ENCODE peak calls at places on chromosome 22, in six cellular contexts. One of them, this sample, is unnamed.

GRCh38 chr22:40757071-40757470 is 62.1 kb downstream of the SLC25A17 start:
- DNase-seq in transverse colon: no peak
- DNase-seq in suprapubic skin: no peak
- DNase-seq in GM23338: no peak
- DNase-seq in breast epithelium: no peak
- DNase-seq in upper lobe of left lung: no peak
- DNase-seq in this sample: no peak

GRCh38 chr22:19271856-19272535 is 19.5 kb downstream of the CLTCL1 start:
- DNase-seq in upper lobe of left lung: no peak
- DNase-seq in breast epithelium: no peak
- DNase-seq in transverse colon: no peak
- DNase-seq in suprapubic skin: no peak
- DNase-seq in GM23338: no peak
- DNase-seq in this sample: peak; percentile 72

GRCh38 chr22:19723990-19724827 is 870 bp downstream of the GP1BB start:
- DNase-seq in GM23338: peak; percentile 82
- DNase-seq in transverse colon: no peak
- DNase-seq in breast epithelium: no peak
- DNase-seq in suprapubic skin: no peak
- DNase-seq in upper lobe of left lung: no peak
- DNase-seq in this sample: no peak

GRCh38 chr22:26401726-26402125 is 27.3 kb upstream of the ASPHD2 start:
- DNase-seq in upper lobe of left lung: no peak
- DNase-seq in GM23338: peak; percentile 35
- DNase-seq in breast epithelium: no peak
- DNase-seq in transverse colon: no peak
- DNase-seq in suprapubic skin: no peak
- DNase-seq in this sample: no peak

GRCh38 chr22:29947410-29948387 is 64.7 kb downstream of the MTMR3 start:
- DNase-seq in transverse colon: no peak
- DNase-seq in GM23338: no peak
- DNase-seq in breast epithelium: no peak
- DNase-seq in upper lobe of left lung: no peak
- DNase-seq in suprapubic skin: no peak
- DNase-seq in this sample: no peak

GRCh38 chr22:22210375-22210774 is 34.2 kb upstream of the VPREB1 start:
- DNase-seq in breast epithelium: no peak
- DNase-seq in GM23338: no peak
- DNase-seq in suprapubic skin: no peak
- DNase-seq in upper lobe of left lung: no peak
- DNase-seq in transverse colon: no peak
- DNase-seq in this sample: no peak

GRCh38 chr22:35312198-35313059 is 12.7 kb downstream of the TOM1 start:
- DNase-seq in breast epithelium: no peak
- DNase-seq in GM23338: no peak
- DNase-seq in transverse colon: peak; percentile 67
- DNase-seq in suprapubic skin: peak; percentile 69
- DNase-seq in upper lobe of left lung: no peak
- DNase-seq in this sample: no peak

GRCh38 chr22:38657248-38657909 is 941 bp downstream of the CBY1 start:
- DNase-seq in suprapubic skin: no peak
- DNase-seq in GM23338: peak; percentile 72
- DNase-seq in transverse colon: peak; percentile 46
- DNase-seq in upper lobe of left lung: peak; percentile 24
- DNase-seq in breast epithelium: no peak
- DNase-seq in this sample: no peak

GRCh38 chr22:34973016-34973415 is 92.9 kb upstream of the ISX start:
- DNase-seq in GM23338: no peak
- DNase-seq in upper lobe of left lung: no peak
- DNase-seq in suprapubic skin: no peak
- DNase-seq in transverse colon: no peak
- DNase-seq in breast epithelium: no peak
- DNase-seq in this sample: no peak

GRCh38 chr22:32323513-32324164 is 34.0 kb upstream of the RFPL3 start:
- DNase-seq in GM23338: no peak
- DNase-seq in transverse colon: no peak
- DNase-seq in upper lobe of left lung: no peak
- DNase-seq in suprapubic skin: peak; percentile 50
- DNase-seq in breast epithelium: no peak
- DNase-seq in this sample: no peak

GRCh38 chr22:49862408-49862776 is 8.7 kb downstream of the ZBED4 start:
- DNase-seq in suprapubic skin: no peak
- DNase-seq in breast epithelium: no peak
- DNase-seq in upper lobe of left lung: peak; percentile 48
- DNase-seq in GM23338: no peak
- DNase-seq in transverse colon: no peak
- DNase-seq in this sample: no peak

GRCh38 chr22:46619830-46620501 is at the start of gene GRAMD4:
- DNase-seq in upper lobe of left lung: no peak
- DNase-seq in transverse colon: no peak
- DNase-seq in breast epithelium: peak; percentile 64
- DNase-seq in suprapubic skin: no peak
- DNase-seq in GM23338: no peak
- DNase-seq in this sample: no peak

GRCh38 chr22:47129902-47130301 is 367.5 kb downstream of the TBC1D22A start:
- DNase-seq in GM23338: no peak
- DNase-seq in breast epithelium: no peak
- DNase-seq in upper lobe of left lung: no peak
- DNase-seq in suprapubic skin: no peak
- DNase-seq in transverse colon: peak; percentile 89
- DNase-seq in this sample: no peak

GRCh38 chr22:50078246-50078645 is 7.0 kb downstream of the MLC1 start:
- DNase-seq in suprapubic skin: no peak
- DNase-seq in breast epithelium: no peak
- DNase-seq in upper lobe of left lung: no peak
- DNase-seq in GM23338: no peak
- DNase-seq in transverse colon: no peak
- DNase-seq in this sample: no peak

GRCh38 chr22:17063372-17064106 is 21.3 kb upstream of the IL17RA start:
- DNase-seq in transverse colon: no peak
- DNase-seq in upper lobe of left lung: peak; percentile 48
- DNase-seq in GM23338: no peak
- DNase-seq in suprapubic skin: no peak
- DNase-seq in breast epithelium: peak; percentile 46
- DNase-seq in this sample: no peak

GRCh38 chr22:49324527-49325491 is 502.9 kb downstream of the BRD1 start:
- DNase-seq in GM23338: no peak
- DNase-seq in transverse colon: no peak
- DNase-seq in breast epithelium: peak; percentile 4
- DNase-seq in suprapubic skin: peak; percentile 62
- DNase-seq in upper lobe of left lung: no peak
- DNase-seq in this sample: peak; percentile 87

GRCh38 chr22:30246962-30247376 is 410 bp upstream of the LIF start:
- DNase-seq in GM23338: no peak
- DNase-seq in upper lobe of left lung: no peak
- DNase-seq in transverse colon: peak; percentile 85
- DNase-seq in suprapubic skin: no peak
- DNase-seq in breast epithelium: no peak
- DNase-seq in this sample: no peak

GRCh38 chr22:29971607-29972006 is 88.6 kb downstream of the MTMR3 start:
- DNase-seq in breast epithelium: no peak
- DNase-seq in GM23338: no peak
- DNase-seq in upper lobe of left lung: no peak
- DNase-seq in transverse colon: no peak
- DNase-seq in suprapubic skin: no peak
- DNase-seq in this sample: no peak

GRCh38 chr22:42688241-42688913 is 32.3 kb downstream of the A4GALT start:
- DNase-seq in transverse colon: peak; percentile 78
- DNase-seq in breast epithelium: peak; percentile 87
- DNase-seq in suprapubic skin: peak; percentile 94
- DNase-seq in GM23338: peak; percentile 70
- DNase-seq in upper lobe of left lung: peak; percentile 91
- DNase-seq in this sample: peak; percentile 98

GRCh38 chr22:50016988-50017700 is 4.6 kb upstream of the IL17REL start:
- DNase-seq in suprapubic skin: no peak
- DNase-seq in breast epithelium: no peak
- DNase-seq in transverse colon: peak; percentile 11
- DNase-seq in upper lobe of left lung: peak; percentile 21
- DNase-seq in GM23338: no peak
- DNase-seq in this sample: no peak

GRCh38 chr22:32897400-32897799 is 95.9 kb downstream of the TIMP3 start:
- DNase-seq in suprapubic skin: no peak
- DNase-seq in breast epithelium: no peak
- DNase-seq in upper lobe of left lung: no peak
- DNase-seq in transverse colon: no peak
- DNase-seq in GM23338: no peak
- DNase-seq in this sample: no peak

GRCh38 chr22:16781764-16782329 is 43.4 kb downstream of the XKR3 start:
- DNase-seq in suprapubic skin: no peak
- DNase-seq in breast epithelium: no peak
- DNase-seq in GM23338: no peak
- DNase-seq in transverse colon: no peak
- DNase-seq in upper lobe of left lung: no peak
- DNase-seq in this sample: no peak

GRCh38 chr22:17300926-17301325 is 68.3 kb upstream of the CECR2 start:
- DNase-seq in suprapubic skin: no peak
- DNase-seq in upper lobe of left lung: no peak
- DNase-seq in breast epithelium: no peak
- DNase-seq in transverse colon: no peak
- DNase-seq in GM23338: no peak
- DNase-seq in this sample: no peak

GRCh38 chr22:27811778-27812177 is 10.2 kb upstream of the MN1 start:
- DNase-seq in breast epithelium: no peak
- DNase-seq in GM23338: no peak
- DNase-seq in transverse colon: no peak
- DNase-seq in upper lobe of left lung: no peak
- DNase-seq in suprapubic skin: no peak
- DNase-seq in this sample: no peak

GRCh38 chr22:27808730-27809129 is 7.2 kb upstream of the MN1 start:
- DNase-seq in transverse colon: no peak
- DNase-seq in breast epithelium: no peak
- DNase-seq in upper lobe of left lung: no peak
- DNase-seq in GM23338: no peak
- DNase-seq in suprapubic skin: no peak
- DNase-seq in this sample: no peak

GRCh38 chr22:27809700-27810365 is 8.3 kb upstream of the MN1 start:
- DNase-seq in GM23338: no peak
- DNase-seq in suprapubic skin: no peak
- DNase-seq in breast epithelium: no peak
- DNase-seq in transverse colon: no peak
- DNase-seq in upper lobe of left lung: no peak
- DNase-seq in this sample: no peak

GRCh38 chr22:27809226-27809625 is 7.7 kb upstream of the MN1 start:
- DNase-seq in GM23338: no peak
- DNase-seq in breast epithelium: no peak
- DNase-seq in transverse colon: no peak
- DNase-seq in suprapubic skin: no peak
- DNase-seq in upper lobe of left lung: no peak
- DNase-seq in this sample: no peak

GRCh38 chr22:27810566-27810965 is 9.0 kb upstream of the MN1 start:
- DNase-seq in GM23338: no peak
- DNase-seq in suprapubic skin: no peak
- DNase-seq in upper lobe of left lung: no peak
- DNase-seq in breast epithelium: peak; percentile 40
- DNase-seq in transverse colon: peak; percentile 47
- DNase-seq in this sample: no peak
- TF ChIP-seq POLR2AphosphoS5 in GM23338: no peak
- TF ChIP-seq POLR2AphosphoS5 in suprapubic skin: no peak
- TF ChIP-seq POLR2AphosphoS5 in upper lobe of left lung: no peak
- TF ChIP-seq POLR2AphosphoS5 in breast epithelium: no peak
- TF ChIP-seq POLR2AphosphoS5 in transverse colon: peak; percentile 49
- TF ChIP-seq POLR2AphosphoS5 in this sample: peak; percentile 79

GRCh38 chr22:24165673-24166072 is 15.6 kb upstream of the SUSD2 start:
- DNase-seq in breast epithelium: no peak
- DNase-seq in transverse colon: no peak
- DNase-seq in suprapubic skin: no peak
- DNase-seq in upper lobe of left lung: no peak
- DNase-seq in GM23338: no peak
- DNase-seq in this sample: no peak

GRCh38 chr22:24164823-24165379 is 16.4 kb upstream of the SUSD2 start:
- DNase-seq in suprapubic skin: no peak
- DNase-seq in GM23338: no peak
- DNase-seq in transverse colon: no peak
- DNase-seq in breast epithelium: no peak
- DNase-seq in upper lobe of left lung: no peak
- DNase-seq in this sample: no peak

GRCh38 chr22:24162377-24162927 is 18.8 kb upstream of the SUSD2 start:
- DNase-seq in suprapubic skin: no peak
- DNase-seq in upper lobe of left lung: no peak
- DNase-seq in breast epithelium: no peak
- DNase-seq in GM23338: no peak
- DNase-seq in transverse colon: no peak
- DNase-seq in this sample: no peak

GRCh38 chr22:24161909-24162308 is 19.4 kb upstream of the SUSD2 start:
- DNase-seq in suprapubic skin: no peak
- DNase-seq in upper lobe of left lung: peak; percentile 63
- DNase-seq in transverse colon: no peak
- DNase-seq in GM23338: no peak
- DNase-seq in breast epithelium: peak; percentile 55
- DNase-seq in this sample: no peak

GRCh38 chr22:24164243-24164642 is 17.0 kb upstream of the SUSD2 start:
- DNase-seq in suprapubic skin: no peak
- DNase-seq in GM23338: no peak
- DNase-seq in transverse colon: no peak
- DNase-seq in upper lobe of left lung: no peak
- DNase-seq in breast epithelium: no peak
- DNase-seq in this sample: no peak
- TF ChIP-seq CTCF in suprapubic skin: no peak
- TF ChIP-seq CTCF in GM23338: no peak
- TF ChIP-seq CTCF in transverse colon: no peak
- TF ChIP-seq CTCF in upper lobe of left lung: no peak
- TF ChIP-seq CTCF in breast epithelium: no peak
- TF ChIP-seq CTCF in this sample: no peak

DNA sequence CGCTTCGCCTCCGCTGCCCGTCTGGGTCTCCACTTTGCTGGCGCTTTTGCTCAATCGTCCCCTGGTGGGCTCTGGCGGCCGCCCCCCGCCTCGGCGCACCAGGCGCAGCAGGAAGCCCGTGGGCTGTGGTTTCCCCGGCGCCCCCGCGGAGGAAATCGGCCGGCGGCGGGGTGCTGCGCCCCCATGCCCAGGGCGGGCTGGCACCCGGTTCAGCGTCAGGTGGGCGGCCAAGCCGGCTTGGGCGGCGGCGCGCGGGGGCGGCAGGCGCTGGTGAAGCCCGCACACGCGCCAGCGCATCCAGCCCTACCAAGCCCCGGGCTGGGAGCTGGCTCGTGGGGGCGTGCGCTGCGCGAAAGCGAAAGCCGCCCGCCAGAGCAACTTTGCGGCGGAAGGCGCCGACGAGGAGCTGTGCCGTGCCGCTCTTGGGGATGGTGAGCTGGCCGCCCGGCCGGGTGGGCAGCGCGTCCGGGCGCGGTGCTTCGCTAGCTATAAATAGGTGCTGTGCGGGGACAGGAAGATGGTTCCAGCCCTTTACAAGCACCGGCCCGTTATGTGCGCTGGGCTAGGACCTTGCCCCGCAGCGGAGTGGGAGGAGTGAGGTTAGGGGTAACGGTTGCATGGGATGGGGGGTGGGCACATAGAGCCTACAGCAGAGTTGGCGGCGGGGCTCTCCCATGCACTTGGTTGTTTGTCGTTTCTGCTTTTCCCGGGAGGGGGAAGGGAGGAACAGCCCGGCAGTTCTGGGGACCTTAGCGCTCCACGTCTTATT is 25.0 kb upstream of the SUSD2 start:
- DNase-seq in upper lobe of left lung: no peak
- DNase-seq in suprapubic skin: no peak
- DNase-seq in breast epithelium: no peak
- DNase-seq in GM23338: peak; percentile 59
- DNase-seq in transverse colon: peak; percentile 54
- DNase-seq in this sample: no peak
- TF ChIP-seq POLR2AphosphoS5 in upper lobe of left lung: no peak
- TF ChIP-seq POLR2AphosphoS5 in suprapubic skin: no peak
- TF ChIP-seq POLR2AphosphoS5 in breast epithelium: no peak
- TF ChIP-seq POLR2AphosphoS5 in GM23338: no peak
- TF ChIP-seq POLR2AphosphoS5 in transverse colon: no peak
- TF ChIP-seq POLR2AphosphoS5 in this sample: no peak

GRCh38 chr22:45552580-45553332 is 50.1 kb downstream of the FBLN1 start:
- DNase-seq in GM23338: peak; percentile 73
- DNase-seq in breast epithelium: peak; percentile 59
- DNase-seq in transverse colon: peak; percentile 44
- DNase-seq in upper lobe of left lung: peak; percentile 59
- DNase-seq in suprapubic skin: no peak
- DNase-seq in this sample: no peak
- TF ChIP-seq CTCF in GM23338: peak; percentile 40
- TF ChIP-seq CTCF in breast epithelium: no peak
- TF ChIP-seq CTCF in transverse colon: no peak
- TF ChIP-seq CTCF in upper lobe of left lung: no peak
- TF ChIP-seq CTCF in suprapubic skin: no peak
- TF ChIP-seq CTCF in this sample: no peak

This sample was measured in esophagus muscularis mucosa.